ENCODE peak calls at places on chromosomes 5 and 9, in nine cellular contexts. A is substantia nigra; N is B cell; M is stimulated activated CD8-positive, alpha-beta memory T cell treated with anti-CD3 and anti-CD28 coated beads, Interleukin-4, amount 100 ng/mL, for 1 hour; E is heart right ventricle; R is fibroblast of lung; Z is adrenal gland; Y is HuH-7.5; X is amygdala. K is an unnamed sample.

GRCh38 chr9:83706703-83707517 is 848 bp downstream of the UBQLN1 start:
- DNase-seq in A (no peak), N (peak), M (peak), E (peak), R (peak), Z (peak), Y (peak), X (peak), K (no peak)

GRCh38 chr9:77710276-77710675 is 62.2 kb upstream of the GNA14 start:
- DNase-seq in A (no peak), N (no peak), M (no peak), E (no peak), R (no peak), Z (no peak), Y (no peak), X (no peak), K (no peak)

GRCh38 chr5:43658499-43658898 is 55.5 kb downstream of the NNT start:
- DNase-seq in A (no peak), N (no peak), M (no peak), E (no peak), R (peak), Z (no peak), Y (no peak), X (no peak), K (no peak)

GRCh38 chr9:112078432-112078831 is 96.7 kb downstream of the SUSD1 start:
- DNase-seq in A (no peak), N (peak), M (no peak), E (no peak), R (no peak), Z (no peak), Y (no peak), X (no peak), K (no peak)

GRCh38 chr5:57117601-57118000 is 56.3 kb upstream of the GPBP1 start:
- DNase-seq in A (no peak), N (no peak), M (peak), E (no peak), R (no peak), Z (no peak), Y (no peak), X (no peak), K (no peak)

GRCh38 chr5:34044950-34045525 is 2.0 kb upstream of the C1QTNF3 start:
- DNase-seq in A (no peak), N (no peak), M (no peak), E (no peak), R (no peak), Z (no peak), Y (no peak), X (no peak), K (no peak)

GRCh38 chr9:91659529-91660294 is 236.1 kb upstream of the NFIL3 start:
- DNase-seq in A (no peak), N (no peak), M (no peak), E (no peak), R (peak), Z (no peak), Y (peak), X (no peak), K (no peak)

GRCh38 chr9:106025449-106025848 is 331.1 kb downstream of the TMEM38B start:
- DNase-seq in A (no peak), N (no peak), M (no peak), E (peak), R (no peak), Z (no peak), Y (no peak), X (no peak), K (no peak)

GRCh38 chr9:35071814-35072460 is 488 bp downstream of the VCP start:
- DNase-seq in A (no peak), N (peak), M (peak), E (peak), R (peak), Z (peak), Y (peak), X (peak), K (peak)

GRCh38 chr5:139014726-139015125 is 139.6 kb upstream of the LRRTM2 start:
- DNase-seq in A (no peak), N (no peak), M (no peak), E (no peak), R (peak), Z (peak), Y (no peak), X (no peak), K (no peak)

GRCh38 chr9:37852222-37852621 is 51.6 kb downstream of the DCAF10 start:
- DNase-seq in A (no peak), N (no peak), M (no peak), E (no peak), R (no peak), Z (no peak), Y (no peak), X (no peak), K (no peak)

GRCh38 chr9:109903515-109904138 is 123.6 kb downstream of the PALM2AKAP2 start:
- DNase-seq in A (no peak), N (peak), M (peak), E (peak), R (peak), Z (peak), Y (peak), X (no peak), K (no peak)

GRCh38 chr9:117839862-117840261 is 135.7 kb downstream of the TLR4 start:
- DNase-seq in A (no peak), N (no peak), M (no peak), E (no peak), R (no peak), Z (no peak), Y (no peak), X (no peak), K (no peak)

GRCh38 chr5:19771174-19771835 is 216.7 kb downstream of the CDH18 start:
- DNase-seq in A (no peak), N (no peak), M (no peak), E (no peak), R (peak), Z (no peak), Y (no peak), X (no peak), K (no peak)

GRCh38 chr5:130712324-130712723 is 452.7 kb downstream of the HINT1 start:
- DNase-seq in A (no peak), N (no peak), M (no peak), E (no peak), R (no peak), Z (no peak), Y (no peak), X (no peak), K (no peak)

GRCh38 chr9:136850866-136851775 is 1.0 kb upstream of the MAMDC4 start:
- DNase-seq in A (no peak), N (no peak), M (no peak), E (no peak), R (no peak), Z (peak), Y (no peak), X (no peak), K (no peak)

GRCh38 chr5:89191374-89191773 is 308.4 kb upstream of the MEF2C start:
- DNase-seq in A (no peak), N (no peak), M (no peak), E (no peak), R (no peak), Z (no peak), Y (no peak), X (no peak), K (no peak)

GRCh38 chr9:131260751-131261452 is 15.4 kb downstream of the FAM78A start:
- DNase-seq in A (no peak), N (no peak), M (no peak), E (no peak), R (no peak), Z (no peak), Y (no peak), X (no peak), K (no peak)

GRCh38 chr9:13847270-13847669 is 466.7 kb downstream of the NFIB start:
- DNase-seq in A (no peak), N (no peak), M (no peak), E (no peak), R (no peak), Z (no peak), Y (no peak), X (no peak), K (no peak)

GRCh38 chr9:130857864-130858730 is 23.0 kb downstream of the ABL1 start:
- DNase-seq in A (no peak), N (no peak), M (no peak), E (peak), R (peak), Z (no peak), Y (no peak), X (no peak), K (no peak)

GRCh38 chr5:179316111-179316551 is 29.1 kb downstream of the ADAMTS2 start:
- DNase-seq in A (no peak), N (no peak), M (no peak), E (no peak), R (no peak), Z (no peak), Y (no peak), X (no peak), K (no peak)

GRCh38 chr9:82934949-82935348 is 128.0 kb downstream of the RASEF start:
- DNase-seq in A (no peak), N (no peak), M (no peak), E (no peak), R (peak), Z (no peak), Y (peak), X (no peak), K (no peak)

GRCh38 chr9:16726718-16727451 is 143.6 kb downstream of the BNC2 start:
- DNase-seq in A (no peak), N (no peak), M (no peak), E (peak), R (peak), Z (peak), Y (no peak), X (peak), K (peak)

GRCh38 chr5:145776886-145777285 is 58.3 kb downstream of the PRELID2 start:
- DNase-seq in A (no peak), N (no peak), M (no peak), E (no peak), R (peak), Z (no peak), Y (no peak), X (no peak), K (no peak)

GRCh38 chr5:52989781-52990530 is 804 bp downstream of the ITGA2 start:
- DNase-seq in A (no peak), N (peak), M (no peak), E (peak), R (peak), Z (peak), Y (peak), X (peak), K (peak)

GRCh38 chr9:89639367-89639795 is 34.6 kb downstream of the GADD45G start:
- DNase-seq in A (peak), N (no peak), M (no peak), E (peak), R (no peak), Z (no peak), Y (no peak), X (no peak), K (peak)

GRCh38 chr5:96425436-96425835 is 7.6 kb downstream of the PCSK1 start:
- DNase-seq in A (no peak), N (no peak), M (no peak), E (no peak), R (no peak), Z (no peak), Y (no peak), X (no peak), K (no peak)

GRCh38 chr9:36905101-36906066 is 128.7 kb downstream of the PAX5 start:
- DNase-seq in A (no peak), N (no peak), M (no peak), E (no peak), R (no peak), Z (no peak), Y (no peak), X (no peak), K (no peak)

GRCh38 chr9:81146684-81147337 is 542.5 kb downstream of the TLE1 start:
- DNase-seq in A (no peak), N (no peak), M (no peak), E (no peak), R (peak), Z (no peak), Y (no peak), X (no peak), K (no peak)

GRCh38 chr5:74251106-74252032 is 389.2 kb downstream of the ENC1 start:
- DNase-seq in A (no peak), N (no peak), M (no peak), E (peak), R (peak), Z (no peak), Y (no peak), X (no peak), K (no peak)

GRCh38 chr5:131384181-131384580 is 120.3 kb downstream of the CDC42SE2 start:
- DNase-seq in A (no peak), N (no peak), M (no peak), E (no peak), R (no peak), Z (no peak), Y (no peak), X (no peak), K (no peak)

GRCh38 chr5:74643160-74643562 is 2.6 kb upstream of the ENC1 start:
- DNase-seq in A (no peak), N (no peak), M (no peak), E (peak), R (peak), Z (peak), Y (no peak), X (no peak), K (no peak)

GRCh38 chr5:31408814-31409213 is 123.1 kb downstream of the DROSHA start:
- DNase-seq in A (no peak), N (no peak), M (no peak), E (peak), R (peak), Z (no peak), Y (no peak), X (no peak), K (no peak)

K was measured in anterior cingulate cortex.